ENCODE peak calls at places on chromosomes 6 and 20, in four cellular contexts. Q is psoas muscle, I is skeletal muscle cell, B is fibroblast of pulmonary artery. T is an unnamed sample.

GRCh38 chr20:37071481-37071911 is 24.3 kb downstream of the RBL1 start:
- DNase-seq in Q (no peak), I (peak; percentile 4), B (peak; percentile 18), T (no peak)

GRCh38 chr6:111888928-111889696 is 15.9 kb upstream of the FYN start:
- DNase-seq in Q (peak; percentile 46), I (no peak), B (peak; percentile 48), T (no peak)

GRCh38 chr20:63530788-63531160 is 6.4 kb downstream of the PTK6 start:
- DNase-seq in Q (no peak), I (no peak), B (no peak), T (no peak)

GRCh38 chr6:21053612-21054011 is 519.4 kb downstream of the CDKAL1 start:
- DNase-seq in Q (no peak), I (peak; percentile 7), B (peak; percentile 44), T (no peak)

GRCh38 chr6:149094156-149094555 is 223.4 kb upstream of the TAB2 start:
- DNase-seq in Q (no peak), I (no peak), B (peak; percentile 20), T (no peak)

GRCh38 chr20:39993737-39994136 is 695.3 kb downstream of the MAFB start:
- DNase-seq in Q (no peak), I (no peak), B (no peak), T (no peak)

GRCh38 chr6:3393796-3394195 is 63.1 kb downstream of the SLC22A23 start:
- DNase-seq in Q (no peak), I (no peak), B (no peak), T (no peak)

GRCh38 chr6:111096246-111096645 is 8.9 kb downstream of the SLC16A10 start:
- DNase-seq in Q (no peak), I (no peak), B (no peak), T (peak; percentile 82)

GRCh38 chr6:118327237-118327636 is 220.9 kb upstream of the PLN start:
- DNase-seq in Q (no peak), I (no peak), B (no peak), T (no peak)
- H3K4me3 ChIP-seq in Q (no peak overlapping the region), I (no peak overlapping the region), B (no peak overlapping the region), T (no peak overlapping the region)

GRCh38 chr6:1607557-1608221 is 2.0 kb upstream of the FOXC1 start:
- DNase-seq in Q (peak; percentile 46), I (no peak), B (no peak), T (no peak)
- H3K4me3 ChIP-seq in Q (peak overlapping the region; percentile 78), I (no peak overlapping the region), B (no peak overlapping the region), T (no peak overlapping the region)

GRCh38 chr6:4905858-4906257 is 98.0 kb downstream of the RPP40 start:
- DNase-seq in Q (no peak), I (no peak), B (no peak), T (no peak)
- H3K4me3 ChIP-seq in Q (no peak overlapping the region), I (no peak overlapping the region), B (no peak overlapping the region), T (no peak overlapping the region)

DNA sequence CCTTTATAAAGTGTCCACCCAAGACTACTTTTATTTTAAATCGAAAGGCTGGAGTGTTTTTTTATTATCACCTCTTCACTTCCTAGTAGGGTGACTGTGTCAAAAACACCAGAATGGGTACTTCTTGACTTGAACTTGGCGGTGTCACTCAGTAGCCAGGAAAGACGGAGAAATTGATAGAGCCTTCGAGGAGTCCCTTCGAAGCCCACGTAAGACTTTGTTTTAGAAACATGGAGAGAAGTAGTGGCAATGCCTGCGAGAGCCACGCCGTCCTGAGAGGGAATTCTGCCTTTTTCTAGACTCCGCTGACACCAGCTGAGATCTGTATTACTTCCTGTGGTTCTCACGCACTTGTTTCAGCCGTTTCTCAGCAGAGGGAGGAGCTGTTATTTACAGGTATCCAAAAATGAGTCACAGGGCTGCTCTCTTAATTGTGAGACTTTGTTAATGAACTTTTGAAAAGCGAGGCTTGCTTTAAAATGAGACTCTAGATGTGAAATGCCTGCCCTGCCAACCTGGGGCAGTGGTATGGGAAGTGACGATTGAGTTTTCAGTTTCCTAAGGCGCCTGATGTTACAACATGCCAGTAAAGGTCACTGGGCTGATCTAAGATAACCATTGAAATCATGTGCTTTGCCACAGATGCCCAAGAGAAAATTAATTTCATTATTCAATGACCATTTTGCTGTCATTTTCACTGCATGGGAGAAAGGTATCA is 852 bp downstream of the STX11 start:
- DNase-seq in Q (no peak), I (no peak), B (peak; percentile 16), T (peak; percentile 28)
- H3K4me3 ChIP-seq in Q (peak overlapping the region; percentile 86), I (peak overlapping the region; percentile 67), B (peak overlapping the region; percentile 64), T (peak overlapping the region; percentile 66)

DNA sequence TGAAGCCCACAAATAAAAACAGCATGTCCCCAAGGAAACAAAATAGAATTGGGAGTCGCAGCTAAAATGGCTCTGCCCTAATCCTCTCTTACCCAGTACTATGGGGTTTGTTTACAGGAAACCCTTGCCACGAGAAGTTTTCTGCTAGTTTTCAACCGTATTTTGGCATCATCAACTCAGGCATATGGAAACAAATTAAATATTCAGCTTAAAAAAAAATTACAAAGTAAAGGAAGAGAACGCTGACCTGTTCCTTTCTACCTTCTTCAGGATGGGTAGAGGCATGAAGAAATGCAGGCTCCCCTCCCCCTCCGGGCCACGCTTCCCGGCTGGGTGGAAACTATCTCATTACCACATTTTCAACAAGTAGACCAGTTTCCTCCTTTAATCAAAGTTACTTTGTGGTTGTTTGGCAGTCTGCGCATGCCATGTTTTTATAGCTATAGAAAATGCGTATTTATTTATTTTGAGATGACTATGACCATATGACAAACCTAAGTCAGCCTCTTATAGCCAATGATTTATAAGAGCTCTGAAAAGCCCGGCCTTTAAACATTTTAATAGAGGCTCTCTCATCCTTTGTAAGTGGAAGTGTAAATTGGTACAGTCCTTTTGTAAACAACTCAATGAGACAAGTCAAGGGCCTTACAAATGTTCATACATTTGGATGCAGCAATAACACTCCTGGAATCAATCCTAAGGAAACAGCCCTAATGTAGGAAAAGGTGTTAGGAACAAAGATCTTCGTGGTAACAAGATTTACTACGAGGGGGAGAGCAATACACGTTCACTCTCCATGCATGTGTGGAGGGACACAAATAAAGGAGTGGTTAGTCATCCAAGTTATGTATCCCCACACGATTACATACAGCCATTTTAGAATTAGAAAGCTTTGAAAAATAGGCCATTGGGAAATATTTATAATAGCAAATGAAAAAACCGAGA is 16.1 kb upstream of the ZNF217 start:
- DNase-seq in Q (peak; percentile 63), I (no peak), B (no peak), T (peak; percentile 79)
- H3K4me3 ChIP-seq in Q (no peak overlapping the region), I (no peak overlapping the region), B (no peak overlapping the region), T (peak overlapping the region; percentile 39)

DNA sequence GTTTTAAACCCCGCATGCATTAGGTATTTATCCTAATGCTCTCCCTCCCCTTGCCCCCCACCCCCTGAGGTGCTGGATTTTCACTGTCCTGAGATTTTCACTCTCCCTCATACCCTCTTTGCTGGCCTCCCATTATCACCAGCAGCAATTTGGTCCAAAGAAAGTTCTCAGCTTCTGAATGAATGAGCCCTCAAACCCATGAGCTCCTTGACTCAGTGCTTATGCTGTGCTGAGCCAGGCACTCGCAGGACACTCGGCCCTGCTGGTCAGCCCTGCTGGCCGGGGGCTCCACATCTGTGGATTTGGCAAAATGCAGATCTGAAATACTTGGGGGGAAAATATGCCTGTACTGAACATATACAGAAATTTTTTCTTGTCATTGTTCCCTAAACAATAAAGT is 153.2 kb upstream of the QKI start:
- DNase-seq in Q (no peak), I (no peak), B (no peak), T (no peak)
- H3K4me3 ChIP-seq in Q (no peak overlapping the region), I (no peak overlapping the region), B (no peak overlapping the region), T (no peak overlapping the region)

DNA sequence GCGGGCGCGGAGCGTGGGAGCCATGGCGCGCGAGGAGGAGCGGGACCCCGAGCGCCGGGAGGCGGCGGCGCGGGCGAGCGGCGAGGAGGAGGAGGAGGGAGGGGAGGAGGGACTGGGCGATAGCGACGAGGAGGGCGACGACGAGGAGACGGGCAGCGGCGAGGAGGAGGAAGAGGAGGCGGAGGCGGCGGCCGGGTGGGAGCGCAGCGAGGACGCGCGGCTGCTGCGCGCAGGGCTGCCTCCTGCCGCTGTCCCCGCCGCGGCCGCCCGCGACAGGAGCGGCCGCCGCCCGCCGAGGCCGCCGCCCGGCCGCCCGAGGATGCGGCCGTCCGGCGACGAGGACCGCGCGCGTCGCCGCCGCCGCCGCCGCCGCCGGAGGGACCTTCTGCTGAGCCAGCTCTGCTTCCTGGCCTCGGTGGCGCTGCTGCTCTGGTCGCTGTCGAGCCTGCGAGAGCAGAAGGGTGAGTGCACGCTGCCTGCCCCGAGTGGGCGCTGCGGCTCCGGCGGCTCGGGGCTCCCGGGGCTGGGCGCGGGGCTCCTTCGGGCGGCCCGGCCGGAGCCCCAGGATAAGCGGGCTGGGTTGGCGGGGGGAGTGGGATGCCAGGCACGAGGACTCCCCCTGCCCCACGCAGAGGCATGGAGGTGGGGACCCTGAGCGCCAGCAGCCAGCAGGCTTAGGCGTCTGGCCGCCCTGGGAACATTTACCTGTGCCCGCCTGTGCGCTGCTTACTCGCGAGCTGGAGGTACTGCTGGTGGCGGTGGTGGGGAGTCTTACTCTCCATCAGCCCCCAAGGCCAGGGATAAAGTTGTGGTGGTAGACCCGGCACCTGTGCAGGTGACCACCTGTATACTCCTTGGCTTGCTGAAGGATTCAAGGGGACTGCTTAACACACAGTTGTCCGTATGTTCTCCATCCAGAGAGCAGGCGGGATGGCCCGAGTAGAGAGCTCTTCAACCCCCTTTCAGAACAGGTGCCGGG is at the start of gene SLC24A3:
- DNase-seq in Q (peak; percentile 88), I (no peak), B (peak; percentile 8), T (peak; percentile 1)
- H3K4me3 ChIP-seq in Q (peak within 1 kb of the TSS; percentile 80), I (peak within 1 kb of the TSS; percentile 34), B (no peak within 1 kb of the TSS), T (no peak within 1 kb of the TSS)

GRCh38 chr6:27178860-27179259 is 68.6 kb upstream of the PRSS16 start:
- DNase-seq in Q (no peak), I (no peak), B (no peak), T (no peak)
- H3K4me3 ChIP-seq in Q (peak overlapping the region; percentile 88), I (peak overlapping the region; percentile 73), B (peak overlapping the region; percentile 99), T (no peak overlapping the region)

GRCh38 chr20:19720991-19721390 is 37.1 kb upstream of the RIN2 start:
- DNase-seq in Q (no peak), I (no peak), B (no peak), T (no peak)
- H3K4me3 ChIP-seq in Q (no peak overlapping the region), I (no peak overlapping the region), B (no peak overlapping the region), T (no peak overlapping the region)

T was measured in Jurkat, Clone E6-1.